ENCODE peak calls at places on chromosomes 11 and 22, in seven cellular contexts. S is left ventricle myocardium inferior, Q is cardiac muscle cell, X is fibroblast of the aortic adventitia, Y is mesothelial cell of epicardium, L is body of pancreas, A is IMR-90. C is an unnamed sample.

GRCh38 chr11:33515347-33515746 is 185.3 kb downstream of the C11orf91 start:
- DNase-seq in S (no peak), Q (peak), X (peak), Y (no peak), L (no peak), A (peak), C (no peak)

GRCh38 chr11:43643898-43644625 is 36.5 kb upstream of the HSD17B12 start:
- DNase-seq in S (peak), Q (peak), X (peak), Y (peak), L (peak), A (peak), C (peak)

GRCh38 chr22:39332441-39333064 is 13.1 kb upstream of the RPL3 start:
- DNase-seq in S (no peak), Q (peak), X (peak), Y (no peak), L (peak), A (no peak), C (no peak)

GRCh38 chr11:71518506-71519471 is 8.3 kb upstream of the KRTAP5-7 start:
- DNase-seq in S (no peak), Q (no peak), X (no peak), Y (no peak), L (no peak), A (no peak), C (no peak)

GRCh38 chr11:120576606-120577005 is 65.1 kb downstream of the GRIK4 start:
- DNase-seq in S (no peak), Q (no peak), X (no peak), Y (no peak), L (no peak), A (no peak), C (no peak)

GRCh38 chr11:111308140-111308539 is 9.8 kb downstream of the POU2AF3 start:
- DNase-seq in S (no peak), Q (peak), X (no peak), Y (no peak), L (peak), A (peak), C (no peak)

GRCh38 chr22:32050678-32051515 is 7.8 kb downstream of the SLC5A1 start:
- DNase-seq in S (no peak), Q (peak), X (peak), Y (no peak), L (peak), A (peak), C (peak)

GRCh38 chr22:44348963-44349950 is 36.5 kb upstream of the SHISAL1 start:
- DNase-seq in S (no peak), Q (peak), X (no peak), Y (no peak), L (no peak), A (peak), C (no peak)

GRCh38 chr11:121514401-121514981 is 61.7 kb upstream of the SORL1-AS1 start:
- DNase-seq in S (no peak), Q (no peak), X (no peak), Y (no peak), L (no peak), A (no peak), C (no peak)

GRCh38 chr22:44133901-44134511 is 46.7 kb upstream of the PARVG start:
- DNase-seq in S (no peak), Q (peak), X (peak), Y (no peak), L (peak), A (no peak), C (peak)

DNA sequence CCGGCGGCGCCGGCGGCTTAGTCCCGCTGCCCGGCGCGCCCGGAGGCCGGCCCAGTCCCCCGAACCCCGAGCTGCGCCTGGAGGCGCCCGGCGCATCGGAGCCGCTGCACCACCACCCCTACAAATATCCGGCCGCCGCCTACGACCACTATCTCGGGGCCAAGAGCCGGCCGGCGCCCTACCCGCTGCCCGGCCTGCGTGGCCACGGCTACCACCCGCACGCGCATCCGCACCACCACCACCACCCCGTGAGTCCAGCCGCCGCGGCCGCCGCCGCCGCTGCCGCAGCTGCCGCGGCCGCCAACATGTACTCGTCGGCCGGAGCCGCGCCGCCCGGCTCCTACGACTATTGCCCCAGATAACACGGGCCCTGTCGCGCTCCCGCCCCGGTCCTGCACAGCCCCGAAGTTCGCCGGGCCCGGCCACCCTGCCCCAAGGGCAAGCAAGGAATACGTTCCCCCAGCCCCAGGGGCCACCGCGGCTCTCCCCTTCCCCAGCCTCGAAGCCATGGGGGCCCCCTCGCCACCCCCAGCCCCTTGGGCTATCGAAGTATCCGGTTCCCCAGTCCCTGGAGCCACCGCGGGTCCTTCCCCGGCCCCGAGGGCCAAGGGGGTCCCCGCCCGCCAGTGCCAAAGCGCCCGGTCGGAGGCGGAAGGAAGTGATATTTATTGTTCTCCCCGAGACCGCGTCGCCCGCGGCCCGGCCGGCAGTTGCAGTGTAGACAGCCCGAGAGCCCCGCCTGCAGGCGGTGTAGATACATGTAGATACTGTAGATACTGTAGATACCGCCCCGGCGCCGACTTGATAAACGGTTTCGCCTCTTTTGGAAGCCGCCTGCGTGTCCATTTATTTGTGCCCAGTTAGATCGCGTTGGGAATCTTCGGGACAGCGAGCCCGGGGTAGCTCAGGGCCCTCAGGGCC is 6.2 kb downstream of the TBX1 start:
- DNase-seq in S (peak), Q (peak), X (no peak), Y (no peak), L (peak), A (no peak), C (no peak)
- TF ChIP-seq CTCF in S (peak), Q (peak), X (no peak), Y (no peak), L (no peak), A (peak), C (peak)

GRCh38 chr22:30195245-30196140 is 51.1 kb downstream of the LIF start:
- DNase-seq in S (no peak), Q (peak), X (peak), Y (no peak), L (no peak), A (peak), C (no peak)

GRCh38 chr22:30197389-30197788 is 49.2 kb downstream of the LIF start:
- DNase-seq in S (no peak), Q (no peak), X (no peak), Y (no peak), L (no peak), A (peak), C (no peak)

GRCh38 chr22:30196867-30197336 is 49.7 kb downstream of the LIF start:
- DNase-seq in S (no peak), Q (no peak), X (no peak), Y (no peak), L (no peak), A (no peak), C (no peak)

GRCh38 chr22:30196141-30196866 is 50.3 kb downstream of the LIF start:
- DNase-seq in S (peak), Q (peak), X (peak), Y (peak), L (peak), A (peak), C (peak)

DNA sequence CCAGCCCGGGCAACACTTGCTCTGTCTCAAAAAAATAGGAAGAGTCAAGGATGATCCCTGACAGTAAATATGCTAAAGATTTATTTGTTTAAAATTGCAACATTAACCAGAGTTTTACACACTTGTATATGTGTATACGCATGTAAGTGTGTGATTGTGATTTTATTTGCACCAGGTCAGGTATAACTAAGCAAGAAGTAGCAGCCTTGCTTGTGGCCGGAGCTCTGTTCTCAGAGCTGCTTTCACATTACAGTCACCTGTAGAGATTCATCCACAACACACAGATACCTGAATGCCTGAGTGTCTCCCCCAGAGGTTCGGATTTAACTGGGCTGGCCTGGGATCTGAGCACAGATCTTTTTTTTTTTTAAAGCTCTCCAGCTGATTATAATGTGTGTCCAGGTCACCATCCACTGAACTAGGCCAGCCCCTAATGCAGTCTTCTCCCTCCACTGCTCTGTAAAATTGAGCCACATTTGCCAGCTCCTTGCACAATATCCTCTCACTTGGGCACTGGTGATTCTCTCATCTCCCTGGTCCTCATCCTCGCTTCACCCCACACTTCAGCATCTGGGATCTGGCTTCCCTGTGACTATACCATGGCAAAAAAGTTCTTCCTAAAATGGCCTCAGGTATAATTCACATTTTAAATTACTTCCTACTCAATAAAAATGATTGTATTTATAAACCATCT is 48.3 kb downstream of the LIF start:
- DNase-seq in S (no peak), Q (no peak), X (no peak), Y (no peak), L (no peak), A (peak), C (no peak)
- TF ChIP-seq CTCF in S (no peak), Q (no peak), X (no peak), Y (no peak), L (no peak), A (no peak), C (no peak)

DNA sequence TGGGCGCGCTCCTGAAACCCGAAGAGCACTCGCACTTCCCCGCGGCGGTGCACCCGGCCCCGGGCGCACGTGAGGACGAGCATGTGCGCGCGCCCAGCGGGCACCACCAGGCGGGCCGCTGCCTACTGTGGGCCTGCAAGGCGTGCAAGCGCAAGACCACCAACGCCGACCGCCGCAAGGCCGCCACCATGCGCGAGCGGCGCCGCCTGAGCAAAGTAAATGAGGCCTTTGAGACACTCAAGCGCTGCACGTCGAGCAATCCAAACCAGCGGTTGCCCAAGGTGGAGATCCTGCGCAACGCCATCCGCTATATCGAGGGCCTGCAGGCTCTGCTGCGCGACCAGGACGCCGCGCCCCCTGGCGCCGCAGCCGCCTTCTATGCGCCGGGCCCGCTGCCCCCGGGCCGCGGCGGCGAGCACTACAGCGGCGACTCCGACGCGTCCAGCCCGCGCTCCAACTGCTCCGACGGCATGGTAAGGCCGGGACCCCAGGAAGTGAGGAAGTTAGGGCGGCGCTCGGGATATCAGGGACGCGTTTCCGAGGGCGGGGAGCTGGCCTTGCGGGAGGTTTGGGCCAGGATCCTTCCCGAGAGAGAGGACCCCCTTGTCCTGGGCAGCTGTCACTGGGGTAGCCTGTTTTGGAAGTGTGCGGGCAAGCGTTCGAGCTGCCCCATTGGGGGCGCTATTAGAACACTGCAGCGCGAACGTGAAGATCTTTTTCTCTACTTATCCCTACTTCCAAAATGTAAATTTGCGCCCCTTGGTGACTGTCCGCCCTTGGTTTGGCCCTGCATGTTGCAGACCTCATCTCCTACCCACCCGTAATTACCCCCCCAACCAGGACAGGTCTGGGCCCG is 797 bp downstream of the MYOD1 start:
- DNase-seq in S (no peak), Q (peak), X (no peak), Y (peak), L (no peak), A (no peak), C (no peak)
- TF ChIP-seq CTCF in S (peak), Q (peak), X (no peak), Y (no peak), L (no peak), A (peak), C (peak)

GRCh38 chr22:29607426-29607825 is 4.0 kb downstream of the NF2 start:
- DNase-seq in S (no peak), Q (peak), X (peak), Y (no peak), L (no peak), A (no peak), C (no peak)
- TF ChIP-seq CTCF in S (no peak), Q (no peak), X (no peak), Y (no peak), L (no peak), A (no peak), C (no peak)

GRCh38 chr11:20131744-20132666 is 28.3 kb downstream of the DBX1 start:
- DNase-seq in S (peak), Q (peak), X (peak), Y (peak), L (peak), A (peak), C (no peak)
- TF ChIP-seq CTCF in S (peak), Q (peak), X (peak), Y (peak), L (peak), A (peak), C (peak)

GRCh38 chr11:9274499-9275228 is 9.5 kb upstream of the DENND5A start:
- DNase-seq in S (no peak), Q (peak), X (peak), Y (no peak), L (no peak), A (no peak), C (no peak)

GRCh38 chr11:9273430-9274336 is 8.5 kb upstream of the DENND5A start:
- DNase-seq in S (no peak), Q (peak), X (peak), Y (no peak), L (no peak), A (peak), C (no peak)

GRCh38 chr11:9280655-9281301 is 15.6 kb upstream of the DENND5A start:
- DNase-seq in S (no peak), Q (peak), X (peak), Y (no peak), L (no peak), A (peak), C (peak)

GRCh38 chr11:9277176-9277575 is 12.0 kb upstream of the DENND5A start:
- DNase-seq in S (no peak), Q (no peak), X (no peak), Y (no peak), L (no peak), A (no peak), C (no peak)

GRCh38 chr11:9276571-9276970 is 11.4 kb upstream of the DENND5A start:
- DNase-seq in S (no peak), Q (no peak), X (no peak), Y (no peak), L (no peak), A (no peak), C (no peak)
- TF ChIP-seq CTCF in S (no peak), Q (no peak), X (no peak), Y (no peak), L (no peak), A (no peak), C (no peak)

GRCh38 chr11:46253258-46254134 is 24.0 kb upstream of the CREB3L1 start:
- DNase-seq in S (no peak), Q (no peak), X (peak), Y (no peak), L (no peak), A (no peak), C (no peak)

GRCh38 chr11:46254135-46254491 is 23.3 kb upstream of the CREB3L1 start:
- DNase-seq in S (no peak), Q (no peak), X (no peak), Y (no peak), L (no peak), A (no peak), C (no peak)

GRCh38 chr11:46251954-46252353 is 25.5 kb upstream of the CREB3L1 start:
- DNase-seq in S (no peak), Q (no peak), X (no peak), Y (no peak), L (no peak), A (no peak), C (no peak)

GRCh38 chr11:46250071-46251052 is 27.1 kb upstream of the CREB3L1 start:
- DNase-seq in S (no peak), Q (peak), X (peak), Y (no peak), L (no peak), A (peak), C (no peak)

GRCh38 chr11:46252373-46252914 is 25.0 kb upstream of the CREB3L1 start:
- DNase-seq in S (no peak), Q (peak), X (no peak), Y (no peak), L (no peak), A (no peak), C (no peak)
- TF ChIP-seq CTCF in S (no peak), Q (no peak), X (no peak), Y (no peak), L (no peak), A (no peak), C (no peak)

GRCh38 chr11:41848349-41848748 is 388.9 kb upstream of the LRRC4C start:
- DNase-seq in S (no peak), Q (no peak), X (no peak), Y (no peak), L (no peak), A (no peak), C (no peak)

GRCh38 chr11:41842673-41843072 is 383.2 kb upstream of the LRRC4C start:
- DNase-seq in S (no peak), Q (no peak), X (no peak), Y (no peak), L (no peak), A (no peak), C (no peak)

GRCh38 chr11:41849250-41849649 is 389.8 kb upstream of the LRRC4C start:
- DNase-seq in S (no peak), Q (no peak), X (no peak), Y (no peak), L (no peak), A (no peak), C (no peak)

GRCh38 chr11:41845066-41845465 is 385.6 kb upstream of the LRRC4C start:
- DNase-seq in S (no peak), Q (no peak), X (no peak), Y (no peak), L (no peak), A (no peak), C (no peak)
- TF ChIP-seq CTCF in S (no peak), Q (no peak), X (no peak), Y (no peak), L (no peak), A (no peak), C (no peak)

DNA sequence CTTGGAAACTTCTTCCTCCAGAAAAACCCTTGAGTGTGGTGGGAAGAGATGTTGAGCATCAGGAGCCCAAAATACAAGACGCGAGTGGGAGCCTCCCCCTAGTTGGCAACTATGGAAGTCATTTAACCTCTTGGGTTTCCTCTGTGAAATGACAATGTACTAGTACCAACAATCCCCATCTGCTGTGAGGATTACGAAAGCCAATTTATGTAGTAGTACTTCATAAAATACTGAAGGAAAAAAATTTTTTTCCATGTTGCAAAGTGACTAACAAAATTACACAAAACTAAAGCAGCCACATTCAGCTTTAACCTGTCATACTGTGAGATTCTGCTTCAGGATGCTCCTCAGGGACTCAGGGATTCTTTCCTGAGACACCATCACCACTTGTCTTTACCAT is 595 bp upstream of the SLC25A17 start:
- DNase-seq in S (no peak), Q (peak), X (peak), Y (no peak), L (no peak), A (peak), C (no peak)
- TF ChIP-seq CTCF in S (no peak), Q (no peak), X (no peak), Y (no peak), L (no peak), A (no peak), C (no peak)